ENCODE peak calls at places on chromosomes 6 and 20, in eight cellular contexts. Z, U, I, F, W, N, T and C are unnamed samples.

GRCh38 chr6:43932259-43932900 is 162.4 kb downstream of the VEGFA start:
- DNase-seq in I (no peak), F (no peak), N (no peak), W (no peak), Z (no peak), T (peak; percentile 29), U (peak; percentile 30), C (no peak)

GRCh38 chr6:1316482-1317220 is 4.8 kb downstream of the FOXQ1 start:
- DNase-seq in W (no peak), F (peak; percentile 78), T (no peak), U (no peak), N (peak; percentile 49), I (no peak), Z (no peak), C (peak; percentile 28)

GRCh38 chr6:73382462-73383113 is 12.0 kb upstream of the DDX43 start:
- DNase-seq in F (no peak), W (no peak), Z (no peak), I (no peak), T (no peak), N (no peak), U (no peak), C (peak; percentile 16)

GRCh38 chr6:159804504-159804903 is 4.4 kb downstream of the PNLDC1 start:
- DNase-seq in I (no peak), N (no peak), W (no peak), T (no peak), F (no peak), Z (no peak), U (no peak), C (no peak)

GRCh38 chr20:25032478-25033183 is 25.3 kb downstream of the ACSS1 start:
- DNase-seq in N (peak; percentile 67), F (peak; percentile 36), W (no peak), Z (no peak), U (peak; percentile 83), I (peak; percentile 6), T (no peak), C (no peak)

GRCh38 chr20:23689399-23689690 is 507 bp upstream of the CST4 start:
- DNase-seq in F (no peak), T (no peak), I (no peak), Z (no peak), N (no peak), W (no peak), U (no peak), C (no peak)

GRCh38 chr6:36735110-36735971 is 37.7 kb downstream of the RAB44 start:
- DNase-seq in W (peak; percentile 86), U (peak; percentile 94), F (no peak), Z (peak; percentile 91), T (peak; percentile 94), N (peak; percentile 68), I (peak; percentile 61), C (peak; percentile 87)

GRCh38 chr20:37669062-37669772 is 24.6 kb upstream of the CTNNBL1 start:
- DNase-seq in Z (no peak), W (no peak), U (no peak), I (no peak), T (no peak), N (no peak), F (peak; percentile 25), C (peak; percentile 6)

GRCh38 chr20:15560936-15561531 is 1012.2 kb downstream of the KIF16B start:
- DNase-seq in F (no peak), Z (no peak), W (no peak), I (no peak), N (no peak), T (no peak), U (no peak), C (no peak)

GRCh38 chr20:17641993-17642392 is 40.0 kb downstream of the RRBP1 start:
- DNase-seq in W (no peak), T (no peak), F (no peak), Z (no peak), U (no peak), I (no peak), N (no peak), C (no peak)

GRCh38 chr6:82908661-82909060 is 157.0 kb downstream of the UBE3D start:
- DNase-seq in W (no peak), N (no peak), Z (no peak), I (no peak), F (no peak), U (no peak), T (no peak), C (no peak)

GRCh38 chr6:55825402-55826051 is 49.9 kb downstream of the BMP5 start:
- DNase-seq in Z (peak; percentile 27), W (no peak), T (no peak), F (peak; percentile 61), I (peak; percentile 56), N (no peak), U (no peak), C (peak; percentile 77)

GRCh38 chr6:54273214-54273820 is 34.9 kb upstream of the TINAG start:
- DNase-seq in N (no peak), T (no peak), W (no peak), F (no peak), Z (no peak), U (no peak), I (no peak), C (no peak)

GRCh38 chr6:1624071-1624847 is 14.5 kb downstream of the FOXC1 start:
- DNase-seq in W (no peak), T (peak; percentile 90), F (peak; percentile 71), U (peak; percentile 63), I (no peak), Z (no peak), N (no peak), C (no peak)

GRCh38 chr6:135144678-135145508 is 36.2 kb upstream of the MYB start:
- DNase-seq in Z (no peak), U (no peak), I (peak; percentile 48), W (no peak), F (peak; percentile 42), T (no peak), N (no peak), C (peak; percentile 43)

GRCh38 chr20:4875578-4876067 is 125.7 kb downstream of the SLC23A2 start:
- DNase-seq in U (no peak), I (no peak), Z (no peak), N (no peak), T (no peak), W (no peak), F (no peak), C (no peak)

GRCh38 chr6:136989591-136990578 is 54.9 kb downstream of the IL20RA start:
- DNase-seq in W (no peak), U (peak; percentile 74), T (no peak), F (peak; percentile 58), N (peak; percentile 45), I (no peak), Z (no peak), C (no peak)

GRCh38 chr6:30044630-30045029 is 16.4 kb upstream of the POLR1H start:
- DNase-seq in W (no peak), N (no peak), T (no peak), I (peak; percentile 36), U (no peak), F (no peak), Z (peak; percentile 42), C (peak; percentile 34)

GRCh38 chr20:63848003-63848911 is 13.0 kb upstream of the ABHD16B start:
- DNase-seq in W (no peak), U (no peak), N (no peak), T (peak; percentile 64), I (no peak), Z (no peak), F (no peak), C (no peak)
- H3K4me3 ChIP-seq in W (no peak overlapping the region), U (no peak overlapping the region), N (no peak overlapping the region), T (no peak overlapping the region), I (no peak overlapping the region), Z (no peak overlapping the region), F (no peak overlapping the region), C (no peak overlapping the region)

GRCh38 chr6:52505726-52506501 is 70.9 kb downstream of the TRAM2 start:
- DNase-seq in W (no peak), F (no peak), T (no peak), I (no peak), N (no peak), U (no peak), Z (no peak), C (no peak)

GRCh38 chr6:52502306-52503029 is 74.4 kb downstream of the TRAM2 start:
- DNase-seq in I (no peak), T (no peak), U (no peak), N (no peak), F (no peak), W (no peak), Z (no peak), C (no peak)

GRCh38 chr6:52503853-52504777 is 72.7 kb downstream of the TRAM2 start:
- DNase-seq in I (peak; percentile 86), Z (no peak), F (no peak), N (peak; percentile 97), T (peak; percentile 98), W (peak; percentile 77), U (peak; percentile 83), C (peak; percentile 77)

GRCh38 chr6:52504778-52505127 is 72.1 kb downstream of the TRAM2 start:
- DNase-seq in F (no peak), U (no peak), Z (no peak), W (no peak), N (no peak), I (no peak), T (no peak), C (no peak)

GRCh38 chr6:52503344-52503747 is 73.5 kb downstream of the TRAM2 start:
- DNase-seq in I (peak; percentile 51), T (no peak), W (no peak), F (peak; percentile 62), N (no peak), Z (no peak), U (no peak), C (no peak)
- TF ChIP-seq CTCF in I (peak; percentile 33), T (peak; percentile 19), W (no peak), F (peak; percentile 31), N (no peak), Z (no peak), U (no peak), C (peak; percentile 9)

DNA sequence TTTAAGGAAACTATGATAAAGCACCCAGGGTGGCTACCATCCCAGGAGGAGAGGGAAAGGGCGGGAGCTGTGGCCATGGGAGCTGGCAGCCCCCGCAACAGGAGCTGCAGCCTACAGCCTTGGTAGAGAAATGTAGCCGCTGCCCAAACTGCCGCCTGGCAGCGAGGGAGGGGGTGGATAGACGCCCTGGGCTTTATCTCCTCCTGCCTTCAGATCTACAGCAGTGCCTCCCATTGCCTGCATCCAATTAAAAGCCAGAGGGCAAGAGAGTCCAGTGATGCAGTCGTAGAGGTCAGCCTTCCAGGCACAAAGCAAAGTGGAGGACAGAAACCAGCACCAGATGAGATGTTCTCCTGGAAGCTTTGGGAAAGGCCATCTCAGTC is 35.0 kb upstream of the ZFAND3 start:
- DNase-seq in F (peak; percentile 36), N (no peak), W (no peak), Z (no peak), U (no peak), I (no peak), T (no peak), C (no peak)
- H3K4me3 ChIP-seq in F (peak overlapping the region; percentile 35), N (no peak overlapping the region), W (no peak overlapping the region), Z (no peak overlapping the region), U (peak overlapping the region; percentile 45), I (no peak overlapping the region), T (peak overlapping the region; percentile 60), C (no peak overlapping the region)

DNA sequence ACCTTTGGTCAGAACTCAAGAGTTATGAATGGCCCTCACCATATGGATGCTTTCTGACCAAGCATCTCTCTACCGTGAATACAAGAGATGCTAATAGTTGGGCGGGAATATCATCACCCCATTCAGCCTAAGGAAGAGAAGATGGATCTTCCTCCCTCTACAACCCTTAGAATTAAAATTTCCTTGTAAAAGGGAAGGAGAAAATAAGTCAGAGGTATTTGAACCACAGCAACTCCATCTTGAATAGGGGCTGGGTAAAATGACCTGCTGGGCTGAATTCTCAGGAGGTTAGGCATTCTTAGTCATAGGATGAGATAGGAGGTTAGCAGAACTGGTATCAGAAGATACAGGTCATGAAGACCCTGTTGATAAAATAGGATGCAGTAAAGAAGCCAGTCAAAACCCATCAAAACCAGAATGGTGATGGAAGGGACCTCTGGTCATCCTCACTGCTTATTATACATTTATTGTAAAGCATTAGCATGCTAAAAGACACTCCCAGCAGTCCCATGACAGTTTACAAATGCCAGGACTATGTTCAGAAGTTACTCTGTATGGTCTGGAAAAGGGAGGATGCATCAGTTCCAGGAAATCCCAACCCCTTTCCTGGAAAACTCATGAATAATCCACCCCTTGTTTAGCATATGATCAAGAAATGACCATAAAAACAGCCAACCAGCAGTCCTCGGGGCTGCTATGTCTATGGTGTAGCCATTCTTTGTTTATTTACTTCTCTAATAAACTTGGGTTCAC is 101.2 kb downstream of the DTNBP1 start:
- DNase-seq in N (no peak), Z (no peak), I (no peak), U (no peak), W (no peak), T (no peak), F (no peak), C (peak; percentile 57)
- TF ChIP-seq CTCF in N (no peak), Z (no peak), I (no peak), U (no peak), W (no peak), T (no peak), F (no peak), C (no peak)